ENCODE peak calls at places on chromosomes 4 and X, in seven cellular contexts. B is thoracic aorta; T is ecto neural progenitor cell; M is non-pigmented ciliary epithelial cell; U is stimulated activated CD8-positive, alpha-beta memory T cell treated with anti-CD3 and anti-CD28 coated beads, Interleukin-15, amount 100 ng/mL, for 4 hours; N is memory B cell; Z is epithelial cell of proximal tubule. H is an unnamed sample.

GRCh38 chr4:108031427-108032083 is 41.9 kb downstream of the HADH start:
- DNase-seq in Z (no peak), M (no peak), T (no peak), U (no peak), B (no peak), N (no peak), H (no peak)

GRCh38 chrX:153933751-153934472 is 925 bp downstream of the NAA10 start:
- DNase-seq in T (no peak), B (no peak), Z (no peak), M (no peak), N (no peak), U (no peak), H (no peak)

GRCh38 chr4:106315476-106315967 is 487 bp downstream of the TBCK start:
- DNase-seq in N (peak), U (peak), B (no peak), M (no peak), Z (peak), T (no peak), H (no peak)

GRCh38 chrX:2391869-2392606 is 108.7 kb downstream of the DHRSX start:
- DNase-seq in Z (peak), T (no peak), B (no peak), N (no peak), M (peak), U (no peak), H (no peak)

GRCh38 chrX:140672840-140673731 is 36.5 kb upstream of the LINC00632 start:
- DNase-seq in U (no peak), M (no peak), N (no peak), B (no peak), T (no peak), Z (no peak), H (no peak)

GRCh38 chrX:149540133-149540620 is 635 bp upstream of the EOLA1 start:
- DNase-seq in Z (no peak), B (peak), M (peak), T (peak), U (peak), N (peak), H (peak)

GRCh38 chrX:122572461-122572860 is 611.6 kb upstream of the GRIA3 start:
- DNase-seq in Z (no peak), N (no peak), U (no peak), T (no peak), M (no peak), B (no peak), H (peak)

GRCh38 chr4:177737387-177737965 is 295.2 kb upstream of the AGA start:
- DNase-seq in T (no peak), Z (peak), N (no peak), M (no peak), U (no peak), B (no peak), H (no peak)

H was measured in stromal cell of bone marrow.